ENCODE peak calls at places on chromosomes 6 and 20, in four cellular contexts. One of them, this sample, is unnamed.

GRCh38 chr20:54475334-54476287 is at the start of gene DOK5:
- DNase-seq in fibroblast of mammary gland: peak
- DNase-seq in mucosa of descending colon: peak
- DNase-seq in astrocyte of the spinal cord: peak
- DNase-seq in this sample: peak

GRCh38 chr6:101402618-101403002 is 9.1 kb downstream of the GRIK2 start:
- DNase-seq in mucosa of descending colon: no peak
- DNase-seq in astrocyte of the spinal cord: no peak
- DNase-seq in fibroblast of mammary gland: no peak
- DNase-seq in this sample: peak

GRCh38 chr6:15431762-15432495 is 186.1 kb downstream of the JARID2 start:
- DNase-seq in astrocyte of the spinal cord: no peak
- DNase-seq in mucosa of descending colon: no peak
- DNase-seq in fibroblast of mammary gland: peak
- DNase-seq in this sample: peak

GRCh38 chr6:38269773-38270172 is 370.0 kb downstream of the BTBD9 start:
- DNase-seq in astrocyte of the spinal cord: no peak
- DNase-seq in mucosa of descending colon: no peak
- DNase-seq in fibroblast of mammary gland: peak
- DNase-seq in this sample: no peak

GRCh38 chr6:168002812-168003211 is 5.3 kb downstream of the KIF25 start:
- DNase-seq in fibroblast of mammary gland: no peak
- DNase-seq in astrocyte of the spinal cord: no peak
- DNase-seq in mucosa of descending colon: no peak
- DNase-seq in this sample: no peak

GRCh38 chr6:64170326-64170725 is 534.7 kb downstream of the PHF3 start:
- DNase-seq in astrocyte of the spinal cord: no peak
- DNase-seq in mucosa of descending colon: no peak
- DNase-seq in fibroblast of mammary gland: no peak
- DNase-seq in this sample: peak

GRCh38 chr20:42041000-42041565 is 422.9 kb upstream of the CHD6 start:
- DNase-seq in fibroblast of mammary gland: no peak
- DNase-seq in mucosa of descending colon: no peak
- DNase-seq in astrocyte of the spinal cord: no peak
- DNase-seq in this sample: no peak

GRCh38 chr6:104601008-104601745 is 258.5 kb downstream of the HACE1 start:
- DNase-seq in mucosa of descending colon: no peak
- DNase-seq in astrocyte of the spinal cord: no peak
- DNase-seq in fibroblast of mammary gland: peak
- DNase-seq in this sample: peak

GRCh38 chr6:63997217-63997616 is 361.6 kb downstream of the PHF3 start:
- DNase-seq in fibroblast of mammary gland: no peak
- DNase-seq in astrocyte of the spinal cord: no peak
- DNase-seq in mucosa of descending colon: no peak
- DNase-seq in this sample: no peak

GRCh38 chr6:15461127-15461944 is 201.5 kb downstream of the DTNBP1 start:
- DNase-seq in fibroblast of mammary gland: no peak
- DNase-seq in mucosa of descending colon: no peak
- DNase-seq in astrocyte of the spinal cord: no peak
- DNase-seq in this sample: no peak

GRCh38 chr6:73032586-73032985 is 192.7 kb downstream of the KHDC1L start:
- DNase-seq in mucosa of descending colon: no peak
- DNase-seq in fibroblast of mammary gland: peak
- DNase-seq in astrocyte of the spinal cord: peak
- DNase-seq in this sample: no peak

GRCh38 chr6:33419580-33420492 is at the start of gene SYNGAP1:
- DNase-seq in mucosa of descending colon: peak
- DNase-seq in astrocyte of the spinal cord: peak
- DNase-seq in fibroblast of mammary gland: peak
- DNase-seq in this sample: peak

GRCh38 chr6:38799529-38800184 is 84.5 kb downstream of the DNAH8 start:
- DNase-seq in fibroblast of mammary gland: no peak
- DNase-seq in mucosa of descending colon: no peak
- DNase-seq in astrocyte of the spinal cord: no peak
- DNase-seq in this sample: no peak

GRCh38 chr6:20661721-20662120 is 127.5 kb downstream of the CDKAL1 start:
- DNase-seq in astrocyte of the spinal cord: peak
- DNase-seq in fibroblast of mammary gland: peak
- DNase-seq in mucosa of descending colon: no peak
- DNase-seq in this sample: peak

GRCh38 chr20:4645109-4645508 is 76.6 kb upstream of the PRND start:
- DNase-seq in mucosa of descending colon: no peak
- DNase-seq in fibroblast of mammary gland: no peak
- DNase-seq in astrocyte of the spinal cord: no peak
- DNase-seq in this sample: no peak

GRCh38 chr6:136487746-136488145 is 62.5 kb downstream of the MAP7 start:
- DNase-seq in mucosa of descending colon: no peak
- DNase-seq in fibroblast of mammary gland: peak
- DNase-seq in astrocyte of the spinal cord: no peak
- DNase-seq in this sample: peak

DNA sequence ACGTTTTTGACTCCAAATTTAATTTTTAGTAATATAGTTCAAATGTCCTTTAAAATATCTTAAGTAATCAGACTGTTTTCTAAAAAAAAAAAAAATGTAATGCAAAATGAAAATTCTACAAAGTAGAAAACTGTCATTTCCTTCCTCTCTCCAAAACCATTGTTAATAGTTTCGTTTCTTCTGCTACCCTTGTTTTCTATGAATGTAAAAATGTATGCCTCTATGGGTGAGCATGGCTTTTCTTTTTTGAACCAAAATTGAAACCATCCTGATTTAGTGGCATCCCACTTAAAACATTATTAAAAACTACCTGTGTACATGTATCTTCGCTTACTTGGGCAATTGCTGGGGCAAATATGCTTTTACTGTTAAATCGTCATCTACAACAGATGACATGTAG is 65.0 kb downstream of the UTRN start:
- DNase-seq in mucosa of descending colon: no peak
- DNase-seq in fibroblast of mammary gland: no peak
- DNase-seq in astrocyte of the spinal cord: no peak
- DNase-seq in this sample: no peak
- H3K4me3 ChIP-seq in mucosa of descending colon: no peak
- H3K4me3 ChIP-seq in fibroblast of mammary gland: no peak
- H3K4me3 ChIP-seq in astrocyte of the spinal cord: no peak
- H3K4me3 ChIP-seq in this sample: no peak

DNA sequence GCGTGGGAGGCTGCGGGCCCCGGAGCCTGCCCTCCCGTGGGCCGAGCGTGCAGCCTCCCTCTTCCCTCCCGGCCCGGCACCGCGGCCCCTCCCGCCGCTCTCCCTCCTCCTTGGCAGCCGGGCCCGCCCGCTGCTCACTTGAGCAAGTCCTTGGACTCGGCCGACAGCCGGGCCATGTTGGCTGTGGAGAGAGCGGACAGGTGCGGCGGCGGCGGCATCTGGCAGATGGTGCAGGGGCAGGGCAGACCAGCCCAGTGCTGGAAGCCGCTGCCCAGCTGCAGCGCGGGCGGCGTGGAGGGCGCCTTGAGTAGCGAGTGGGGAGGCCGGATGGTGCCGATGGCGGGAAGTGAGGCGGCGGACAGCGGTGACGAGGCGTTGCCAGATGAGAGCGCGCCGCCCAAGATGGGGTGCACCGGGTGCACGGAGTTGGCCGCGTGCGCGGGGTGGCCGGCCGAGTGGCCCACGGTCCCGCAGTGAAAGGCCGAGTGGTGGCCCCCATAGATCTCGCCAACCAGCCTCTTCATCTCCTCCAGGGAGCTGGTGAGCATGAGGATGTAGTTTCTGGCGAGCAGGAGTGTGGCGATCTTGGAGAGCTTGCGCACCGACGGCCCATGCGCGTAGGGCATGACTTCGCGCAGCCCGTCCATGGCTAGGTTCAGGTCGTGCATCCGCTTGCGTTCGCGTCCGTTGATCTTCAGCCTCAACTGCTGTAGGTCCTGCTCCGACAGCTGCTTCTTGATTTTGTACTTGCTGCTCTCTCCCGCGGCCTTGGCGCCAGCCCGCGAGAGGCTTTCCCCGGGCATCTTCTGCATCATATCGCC is 766 bp downstream of the OLIG3 start:
- DNase-seq in fibroblast of mammary gland: peak
- DNase-seq in mucosa of descending colon: peak
- DNase-seq in astrocyte of the spinal cord: no peak
- DNase-seq in this sample: no peak
- H3K4me3 ChIP-seq in fibroblast of mammary gland: no peak
- H3K4me3 ChIP-seq in mucosa of descending colon: no peak
- H3K4me3 ChIP-seq in astrocyte of the spinal cord: no peak
- H3K4me3 ChIP-seq in this sample: no peak

GRCh38 chr6:148440021-148440420 is 97.4 kb downstream of the SASH1 start:
- DNase-seq in mucosa of descending colon: no peak
- DNase-seq in fibroblast of mammary gland: peak
- DNase-seq in astrocyte of the spinal cord: no peak
- DNase-seq in this sample: no peak
- H3K4me3 ChIP-seq in mucosa of descending colon: no peak
- H3K4me3 ChIP-seq in fibroblast of mammary gland: no peak
- H3K4me3 ChIP-seq in astrocyte of the spinal cord: no peak
- H3K4me3 ChIP-seq in this sample: no peak

GRCh38 chr20:57266251-57267157 is at the start of gene BMP7:
- DNase-seq in astrocyte of the spinal cord: peak
- DNase-seq in fibroblast of mammary gland: peak
- DNase-seq in mucosa of descending colon: no peak
- DNase-seq in this sample: no peak

GRCh38 chr20:57269148-57269984 is 2.9 kb upstream of the BMP7 start:
- DNase-seq in mucosa of descending colon: no peak
- DNase-seq in astrocyte of the spinal cord: no peak
- DNase-seq in fibroblast of mammary gland: no peak
- DNase-seq in this sample: no peak

GRCh38 chr20:57265649-57266250 is 691 bp downstream of the BMP7 start:
- DNase-seq in astrocyte of the spinal cord: no peak
- DNase-seq in mucosa of descending colon: no peak
- DNase-seq in fibroblast of mammary gland: peak
- DNase-seq in this sample: no peak

GRCh38 chr20:57268399-57269076 is 2.1 kb upstream of the BMP7 start:
- DNase-seq in astrocyte of the spinal cord: no peak
- DNase-seq in mucosa of descending colon: no peak
- DNase-seq in fibroblast of mammary gland: no peak
- DNase-seq in this sample: no peak

GRCh38 chr20:57267158-57267821 is 849 bp upstream of the BMP7 start:
- DNase-seq in mucosa of descending colon: no peak
- DNase-seq in astrocyte of the spinal cord: no peak
- DNase-seq in fibroblast of mammary gland: no peak
- DNase-seq in this sample: no peak
- H3K4me3 ChIP-seq in mucosa of descending colon: no peak
- H3K4me3 ChIP-seq in astrocyte of the spinal cord: no peak
- H3K4me3 ChIP-seq in fibroblast of mammary gland: no peak
- H3K4me3 ChIP-seq in this sample: no peak

DNA sequence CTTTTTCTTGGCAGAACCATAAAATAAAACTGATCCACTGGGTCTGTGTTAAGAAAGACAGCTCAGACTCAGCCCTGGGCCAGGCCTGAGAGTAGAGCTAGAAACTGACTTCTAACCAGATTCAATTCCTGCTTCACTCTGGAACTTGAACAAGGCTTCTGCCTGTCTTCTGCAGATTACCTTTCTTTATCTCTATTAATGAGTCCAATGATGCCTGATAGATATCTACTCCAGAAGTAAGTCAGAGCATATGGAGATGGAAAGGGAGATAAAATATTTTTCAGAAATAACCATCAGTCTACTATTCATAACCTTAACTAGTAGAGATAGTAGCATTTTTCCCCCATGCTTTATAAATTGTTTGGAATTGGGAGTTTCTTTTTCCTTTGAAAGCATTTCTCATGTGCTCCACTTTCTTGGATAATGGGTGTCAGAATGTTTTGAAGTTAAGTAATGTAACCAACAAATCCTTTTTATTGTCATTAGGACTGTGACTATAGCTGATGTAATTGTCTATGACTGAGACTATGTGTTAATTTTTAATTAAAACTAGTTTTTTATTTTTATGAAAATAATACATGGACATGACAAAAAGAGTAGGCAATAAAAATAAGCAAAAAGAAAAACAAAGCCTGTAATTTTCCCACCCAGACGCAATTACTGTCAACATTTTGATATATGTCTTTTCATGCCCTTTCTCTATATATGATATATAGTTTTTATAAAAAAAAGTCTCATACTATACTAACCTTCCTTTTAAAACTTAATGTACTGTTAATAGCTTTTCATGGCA is 7.2 kb downstream of the SOBP start:
- DNase-seq in fibroblast of mammary gland: no peak
- DNase-seq in mucosa of descending colon: no peak
- DNase-seq in astrocyte of the spinal cord: no peak
- DNase-seq in this sample: no peak
- H3K4me3 ChIP-seq in fibroblast of mammary gland: no peak
- H3K4me3 ChIP-seq in mucosa of descending colon: no peak
- H3K4me3 ChIP-seq in astrocyte of the spinal cord: no peak
- H3K4me3 ChIP-seq in this sample: no peak

GRCh38 chr6:6818078-6818639 is 229.6 kb downstream of the LY86 start:
- DNase-seq in astrocyte of the spinal cord: no peak
- DNase-seq in mucosa of descending colon: no peak
- DNase-seq in fibroblast of mammary gland: no peak
- DNase-seq in this sample: no peak

GRCh38 chr6:6812427-6812826 is 223.9 kb downstream of the LY86 start:
- DNase-seq in astrocyte of the spinal cord: no peak
- DNase-seq in fibroblast of mammary gland: no peak
- DNase-seq in mucosa of descending colon: no peak
- DNase-seq in this sample: no peak

GRCh38 chr6:6816716-6817115 is 228.2 kb downstream of the LY86 start:
- DNase-seq in mucosa of descending colon: no peak
- DNase-seq in astrocyte of the spinal cord: no peak
- DNase-seq in fibroblast of mammary gland: no peak
- DNase-seq in this sample: peak

GRCh38 chr6:6811151-6812002 is 222.9 kb downstream of the LY86 start:
- DNase-seq in fibroblast of mammary gland: peak
- DNase-seq in mucosa of descending colon: peak
- DNase-seq in astrocyte of the spinal cord: peak
- DNase-seq in this sample: peak

DNA sequence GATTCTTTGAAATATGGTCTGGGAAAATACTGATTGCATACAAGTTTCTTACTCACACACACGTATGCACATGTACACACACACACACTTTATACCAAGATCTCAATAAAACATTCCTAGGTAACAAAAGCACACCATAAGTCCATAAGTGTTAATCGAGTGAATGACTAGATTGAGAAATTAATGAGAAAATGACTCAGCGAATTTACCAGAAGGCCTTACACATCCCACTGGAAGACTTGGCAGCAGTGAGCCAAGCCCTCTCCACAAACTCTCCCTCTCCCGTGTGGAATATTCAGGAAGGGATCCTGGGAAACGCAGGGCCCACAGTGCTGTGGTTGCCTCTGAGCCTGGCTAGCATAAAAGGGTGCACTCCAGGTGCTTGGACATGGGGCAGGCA is 227.2 kb downstream of the LY86 start:
- DNase-seq in mucosa of descending colon: no peak
- DNase-seq in fibroblast of mammary gland: peak
- DNase-seq in astrocyte of the spinal cord: no peak
- DNase-seq in this sample: peak
- H3K4me3 ChIP-seq in mucosa of descending colon: no peak
- H3K4me3 ChIP-seq in fibroblast of mammary gland: no peak
- H3K4me3 ChIP-seq in astrocyte of the spinal cord: no peak
- H3K4me3 ChIP-seq in this sample: no peak

GRCh38 chr6:31470801-31471200 is 27.1 kb upstream of the MICB start:
- DNase-seq in fibroblast of mammary gland: no peak
- DNase-seq in astrocyte of the spinal cord: no peak
- DNase-seq in mucosa of descending colon: no peak
- DNase-seq in this sample: no peak
- H3K4me3 ChIP-seq in fibroblast of mammary gland: no peak
- H3K4me3 ChIP-seq in astrocyte of the spinal cord: no peak
- H3K4me3 ChIP-seq in mucosa of descending colon: no peak
- H3K4me3 ChIP-seq in this sample: no peak